ENCODE peak calls at places on chromosome 17, in four cellular contexts. W is MM.1S, Z is A549, Y is lower lobe of right lung. G is an unnamed sample.

GRCh38 chr17:5562172-5562571 is 22.1 kb downstream of the NLRP1 start:
- DNase-seq in W (no peak), Z (no peak), Y (no peak), G (no peak)

GRCh38 chr17:19728114-19728495 is 11.7 kb upstream of the SLC47A2 start:
- DNase-seq in W (no peak), Z (peak; percentile 69), Y (peak; percentile 91), G (peak; percentile 81)

GRCh38 chr17:77942111-77942988 is 16.2 kb upstream of the TNRC6C start:
- DNase-seq in W (no peak), Y (no peak), Z (no peak), G (peak; percentile 44)

GRCh38 chr17:27181935-27182334 is 112.0 kb upstream of the WSB1 start:
- DNase-seq in Z (no peak), W (no peak), Y (no peak), G (no peak)

GRCh38 chr17:19578545-19578944 is 44.9 kb downstream of the SLC47A1 start:
- DNase-seq in W (no peak), Y (no peak), Z (peak; percentile 19), G (peak; percentile 15)

GRCh38 chr17:82528484-82529265 is 9.1 kb downstream of the FOXK2 start:
- DNase-seq in W (no peak), Y (peak; percentile 61), Z (peak; percentile 85), G (no peak)

GRCh38 chr17:54899721-54900456 is 763 bp upstream of the TOM1L1 start:
- DNase-seq in W (no peak), Z (no peak), Y (no peak), G (peak; percentile 14)

GRCh38 chr17:47802341-47803022 is 19.1 kb downstream of the OSBPL7 start:
- DNase-seq in Z (peak; percentile 77), W (peak; percentile 71), Y (no peak), G (peak; percentile 70)

GRCh38 chr17:74307984-74308773 is 17.8 kb upstream of the KIF19 start:
- DNase-seq in Z (no peak), Y (no peak), W (no peak), G (peak; percentile 56)

GRCh38 chr17:50853781-50854180 is 12.4 kb downstream of the TOB1 start:
- DNase-seq in Y (no peak), Z (no peak), W (no peak), G (no peak)

GRCh38 chr17:35804658-35805192 is 4.6 kb upstream of the TAF15 start:
- DNase-seq in W (peak; percentile 86), Y (no peak), Z (peak; percentile 95), G (peak; percentile 89)

GRCh38 chr17:51467336-51467735 is 207.0 kb downstream of the UTP18 start:
- DNase-seq in Y (no peak), W (no peak), Z (no peak), G (no peak)

GRCh38 chr17:81270279-81270678 is 24.8 kb downstream of the SLC38A10 start:
- DNase-seq in Z (no peak), W (no peak), Y (no peak), G (peak; percentile 26)

GRCh38 chr17:28033972-28034714 is 8.3 kb upstream of the NLK start:
- DNase-seq in W (no peak), Y (no peak), Z (peak; percentile 22), G (no peak)

GRCh38 chr17:1559047-1559742 is 3.4 kb downstream of the PITPNA start:
- DNase-seq in W (no peak), Y (no peak), Z (no peak), G (no peak)
- H3K4me1 ChIP-seq in W (peaks cover 6% of the 10 kb centered on the region), Y (peaks cover 61% of the 10 kb centered on the region), Z (peaks cover 16% of the 10 kb centered on the region), G (peaks cover 19% of the 10 kb centered on the region)

DNA sequence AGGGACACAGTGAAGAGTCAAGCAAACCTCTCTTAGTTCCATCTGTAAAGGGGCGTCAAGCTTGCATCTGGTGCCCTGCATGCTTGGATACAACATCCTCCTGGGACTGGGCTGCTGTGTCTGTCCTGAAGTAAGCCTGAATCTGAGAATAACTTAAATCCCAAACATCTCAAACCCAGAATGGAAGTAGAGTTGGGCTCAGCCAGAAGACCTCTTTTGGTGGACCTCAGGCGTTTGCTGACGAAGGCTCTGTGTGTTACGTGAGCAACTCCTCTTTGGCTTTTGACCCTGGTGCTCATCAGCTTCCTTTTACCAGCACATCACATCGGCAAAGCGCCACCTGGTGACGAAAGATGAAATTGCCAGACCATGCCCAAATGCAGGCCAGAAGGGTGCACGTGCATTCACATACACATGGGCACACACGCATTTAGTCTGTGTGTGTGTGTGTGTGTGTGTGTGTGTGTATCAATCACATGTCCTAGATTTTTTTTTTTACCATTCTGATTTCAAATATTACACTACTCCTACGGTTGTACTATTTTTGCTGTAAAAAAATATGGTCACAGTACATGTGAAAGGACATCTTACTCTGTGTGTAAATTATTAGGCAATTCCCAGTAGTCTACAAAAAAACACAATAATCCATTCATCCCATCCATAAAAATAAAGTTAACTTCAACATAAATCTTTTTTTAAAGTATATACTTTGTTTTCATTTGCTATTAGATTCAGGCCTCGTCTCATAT is 41.1 kb upstream of the FOXJ1 start:
- DNase-seq in W (peak; percentile 90), Y (peak; percentile 89), Z (peak; percentile 96), G (peak; percentile 83)
- TF ChIP-seq CTCF in W (peak; percentile 93), Y (peak; percentile 87), Z (peak; percentile 93), G (peak; percentile 93)

DNA sequence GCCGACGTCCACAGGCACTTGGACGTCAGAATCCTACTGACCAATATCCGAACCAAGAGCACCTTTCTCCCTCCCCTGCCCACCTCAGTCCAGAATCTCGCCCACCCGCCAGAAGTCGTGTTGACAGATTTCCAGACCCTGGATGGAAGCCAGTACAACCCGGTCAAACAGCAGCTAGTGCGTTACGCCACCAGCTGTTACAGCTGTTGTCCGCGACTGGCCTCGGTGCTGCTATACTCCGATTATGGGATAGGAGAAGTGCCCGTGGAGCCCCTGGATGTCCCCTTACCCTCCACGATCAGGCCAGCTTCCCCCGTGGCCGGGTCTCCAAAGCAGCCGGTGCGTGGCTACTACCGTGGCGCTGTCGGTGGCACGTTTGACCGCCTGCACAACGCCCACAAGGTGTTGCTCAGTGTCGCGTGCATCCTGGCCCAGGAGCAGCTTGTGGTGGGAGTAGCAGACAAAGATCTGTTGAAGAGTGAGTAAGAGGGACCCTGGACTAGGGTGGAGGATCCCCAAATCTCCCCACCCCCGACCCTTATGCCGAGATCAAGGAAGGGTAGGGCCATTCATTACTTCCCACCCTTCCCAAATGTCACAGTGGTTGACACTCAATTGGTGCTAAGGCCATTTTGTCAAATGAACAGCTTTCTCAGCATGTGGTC is 1.0 kb downstream of the COASY start:
- DNase-seq in Z (no peak), W (no peak), Y (no peak), G (peak; percentile 58)
- H3K4me1 ChIP-seq in Z (peaks cover 30% of the 10 kb centered on the region), W (peaks cover 17% of the 10 kb centered on the region), Y (peaks cover 50% of the 10 kb centered on the region), G (peaks cover 12% of the 10 kb centered on the region)

DNA sequence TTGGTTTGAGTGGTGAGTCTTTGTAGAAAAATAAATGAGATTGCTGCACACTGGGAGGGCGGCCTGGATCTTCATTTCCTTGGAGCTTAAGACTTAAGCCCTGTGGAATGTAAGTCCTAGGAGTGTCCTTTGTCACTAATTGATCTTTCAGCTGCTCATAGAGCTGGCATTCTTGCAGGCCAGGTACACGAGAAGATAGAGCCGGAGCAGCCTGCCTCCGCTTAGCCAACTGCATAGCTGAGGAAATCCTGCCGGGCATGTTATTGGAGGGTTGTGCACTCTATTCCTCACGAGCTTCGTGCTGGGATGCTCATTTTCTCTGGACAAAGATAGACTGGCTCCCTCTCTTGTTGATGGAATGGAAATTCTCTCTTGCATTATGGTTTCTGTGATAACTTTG is 76.8 kb downstream of the RPA1 start:
- DNase-seq in Y (no peak), Z (no peak), W (no peak), G (peak; percentile 21)
- TF ChIP-seq CTCF in Y (no peak), Z (no peak), W (no peak), G (no peak)

GRCh38 chr17:76886395-76886794 is 18.2 kb downstream of the MGAT5B start:
- DNase-seq in W (no peak), Y (no peak), Z (no peak), G (no peak)
- H3K4me1 ChIP-seq in W (no peaks in the 10 kb centered on the region), Y (no peaks in the 10 kb centered on the region), Z (no peaks in the 10 kb centered on the region), G (no peaks in the 10 kb centered on the region)

GRCh38 chr17:66724581-66725341 is 110.2 kb upstream of the CACNG5 start:
- DNase-seq in W (no peak), Z (peak; percentile 21), Y (no peak), G (peak; percentile 52)
- TF ChIP-seq CTCF in W (no peak), Z (no peak), Y (no peak), G (no peak)

DNA sequence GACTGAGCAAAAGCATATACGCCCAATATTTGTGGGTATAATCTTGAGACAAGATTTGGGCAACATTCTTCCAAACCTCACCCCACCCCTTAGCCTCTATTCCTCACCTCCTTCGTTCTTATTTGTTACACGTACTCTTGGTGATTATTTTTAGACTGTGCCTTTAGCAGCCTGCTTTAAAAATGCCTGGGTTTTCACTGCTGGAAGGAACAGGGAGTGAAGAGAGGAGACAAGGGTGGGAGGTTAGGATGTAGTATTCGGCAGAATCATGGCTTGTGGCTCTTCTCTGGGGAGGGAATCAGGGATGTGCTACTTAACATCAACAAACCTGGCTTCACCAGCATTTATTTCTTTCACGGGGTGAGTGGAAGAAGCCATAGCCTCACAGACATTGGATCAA is 11.6 kb downstream of the ALKBH5 start:
- DNase-seq in W (no peak), Z (no peak), Y (no peak), G (no peak)
- H3K4me1 ChIP-seq in W (no peaks in the 10 kb centered on the region), Z (peaks cover 16% of the 10 kb centered on the region), Y (peaks cover 51% of the 10 kb centered on the region), G (peaks cover 11% of the 10 kb centered on the region)

GRCh38 chr17:62754696-62755095 is 53.4 kb downstream of the MARCHF10 start:
- DNase-seq in Y (no peak), Z (no peak), W (no peak), G (no peak)

GRCh38 chr17:62757518-62757951 is 50.6 kb downstream of the MARCHF10 start:
- DNase-seq in Z (no peak), Y (no peak), W (no peak), G (no peak)

GRCh38 chr17:62756198-62756597 is 51.9 kb downstream of the MARCHF10 start:
- DNase-seq in Y (no peak), Z (no peak), W (no peak), G (no peak)

GRCh38 chr17:62753562-62753961 is 54.6 kb downstream of the MARCHF10 start:
- DNase-seq in Z (no peak), W (no peak), Y (no peak), G (no peak)

GRCh38 chr17:62755139-62755851 is 52.8 kb downstream of the MARCHF10 start:
- DNase-seq in Y (no peak), W (no peak), Z (peak; percentile 20), G (peak; percentile 16)
- TF ChIP-seq CTCF in Y (no peak), W (no peak), Z (peak; percentile 10), G (no peak)

GRCh38 chr17:53391197-53391596 is 431.5 kb upstream of the KIF2B start:
- DNase-seq in Z (no peak), W (no peak), Y (no peak), G (no peak)

GRCh38 chr17:53390575-53390974 is 432.2 kb upstream of the KIF2B start:
- DNase-seq in Y (no peak), W (no peak), Z (no peak), G (no peak)

DNA sequence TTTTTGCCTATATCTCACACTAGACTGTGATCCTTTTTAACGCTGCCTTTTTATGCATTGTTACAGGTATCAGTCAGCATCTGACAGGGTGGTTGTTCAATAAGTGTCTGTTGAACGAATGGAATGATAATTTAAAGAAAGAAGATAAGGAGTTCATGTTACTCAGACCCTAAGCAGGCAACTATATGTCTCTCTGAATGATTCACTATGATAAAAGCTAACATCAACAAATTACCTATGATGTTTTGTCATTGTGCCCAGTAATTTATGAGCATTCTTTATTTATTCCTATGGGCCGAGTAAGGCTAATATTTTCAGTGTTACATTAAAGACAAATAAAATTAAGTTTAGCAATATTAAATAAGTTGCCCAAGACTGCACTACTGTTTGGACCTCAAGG is 435.0 kb upstream of the KIF2B start:
- DNase-seq in W (no peak), Z (no peak), Y (no peak), G (no peak)
- H3K4me1 ChIP-seq in W (no peaks in the 10 kb centered on the region), Z (no peaks in the 10 kb centered on the region), Y (no peaks in the 10 kb centered on the region), G (no peaks in the 10 kb centered on the region)